ENCODE peak calls at places on chromosomes 2 and 18, in eight cellular contexts. One of them, this sample, is unnamed.

GRCh38 chr2:28665041-28665704 is 86.5 kb upstream of the PPP1CB start:
- DNase-seq in NCI-H774: no peak
- DNase-seq in AG08395: peak
- DNase-seq in foreskin fibroblast: peak
- DNase-seq in AG10803: peak
- DNase-seq in NCI-H69: peak
- DNase-seq in substantia nigra: no peak
- DNase-seq in small intestine: peak
- DNase-seq in this sample: peak

GRCh38 chr2:100320547-100321180 is 1.6 kb downstream of the LONRF2 start:
- DNase-seq in substantia nigra: no peak
- DNase-seq in small intestine: peak
- DNase-seq in AG10803: no peak
- DNase-seq in AG08395: no peak
- DNase-seq in NCI-H69: peak
- DNase-seq in NCI-H774: peak
- DNase-seq in foreskin fibroblast: no peak
- DNase-seq in this sample: no peak

GRCh38 chr2:95056461-95057459 is 31.3 kb downstream of the MAL start:
- DNase-seq in AG08395: peak
- DNase-seq in NCI-H774: no peak
- DNase-seq in NCI-H69: no peak
- DNase-seq in small intestine: no peak
- DNase-seq in foreskin fibroblast: no peak
- DNase-seq in substantia nigra: peak
- DNase-seq in AG10803: no peak
- DNase-seq in this sample: no peak

GRCh38 chr2:69917854-69918253 is 2.9 kb downstream of the MXD1 start:
- DNase-seq in NCI-H69: no peak
- DNase-seq in AG10803: peak
- DNase-seq in AG08395: peak
- DNase-seq in small intestine: peak
- DNase-seq in substantia nigra: no peak
- DNase-seq in foreskin fibroblast: peak
- DNase-seq in NCI-H774: no peak
- DNase-seq in this sample: peak

GRCh38 chr18:621181-621580 is 24.4 kb downstream of the CLUL1 start:
- DNase-seq in foreskin fibroblast: peak
- DNase-seq in NCI-H69: no peak
- DNase-seq in small intestine: no peak
- DNase-seq in AG08395: peak
- DNase-seq in substantia nigra: no peak
- DNase-seq in NCI-H774: no peak
- DNase-seq in AG10803: peak
- DNase-seq in this sample: peak

GRCh38 chr18:59008302-59008974 is 131.2 kb upstream of the SEC11C start:
- DNase-seq in small intestine: no peak
- DNase-seq in NCI-H774: no peak
- DNase-seq in NCI-H69: peak
- DNase-seq in AG08395: peak
- DNase-seq in AG10803: peak
- DNase-seq in foreskin fibroblast: peak
- DNase-seq in substantia nigra: no peak
- DNase-seq in this sample: peak

GRCh38 chr2:237818066-237818473 is 19.5 kb downstream of the RBM44 start:
- DNase-seq in small intestine: no peak
- DNase-seq in foreskin fibroblast: peak
- DNase-seq in AG10803: peak
- DNase-seq in substantia nigra: no peak
- DNase-seq in NCI-H69: no peak
- DNase-seq in AG08395: peak
- DNase-seq in NCI-H774: no peak
- DNase-seq in this sample: peak

GRCh38 chr18:48609820-48610815 is 71.3 kb downstream of the CTIF start:
- DNase-seq in NCI-H69: no peak
- DNase-seq in foreskin fibroblast: peak
- DNase-seq in substantia nigra: no peak
- DNase-seq in NCI-H774: no peak
- DNase-seq in AG10803: peak
- DNase-seq in AG08395: peak
- DNase-seq in small intestine: no peak
- DNase-seq in this sample: peak

GRCh38 chr2:85806358-85807118 is 52.7 kb downstream of the ATOH8 start:
- DNase-seq in AG10803: no peak
- DNase-seq in foreskin fibroblast: no peak
- DNase-seq in AG08395: no peak
- DNase-seq in substantia nigra: no peak
- DNase-seq in small intestine: peak
- DNase-seq in NCI-H69: no peak
- DNase-seq in NCI-H774: no peak
- DNase-seq in this sample: no peak

GRCh38 chr2:112979731-112980130 is 1.9 kb downstream of the IL36G start:
- DNase-seq in substantia nigra: no peak
- DNase-seq in NCI-H69: no peak
- DNase-seq in NCI-H774: no peak
- DNase-seq in foreskin fibroblast: no peak
- DNase-seq in AG08395: no peak
- DNase-seq in AG10803: no peak
- DNase-seq in small intestine: no peak
- DNase-seq in this sample: no peak

GRCh38 chr2:218024871-218025270 is 22.1 kb upstream of the TNS1 start:
- DNase-seq in AG08395: no peak
- DNase-seq in NCI-H69: no peak
- DNase-seq in AG10803: no peak
- DNase-seq in substantia nigra: no peak
- DNase-seq in small intestine: no peak
- DNase-seq in NCI-H774: no peak
- DNase-seq in foreskin fibroblast: no peak
- DNase-seq in this sample: no peak

GRCh38 chr2:168915433-168916328 is 14.6 kb downstream of the G6PC2 start:
- DNase-seq in small intestine: no peak
- DNase-seq in substantia nigra: no peak
- DNase-seq in NCI-H69: peak
- DNase-seq in AG08395: no peak
- DNase-seq in AG10803: no peak
- DNase-seq in foreskin fibroblast: no peak
- DNase-seq in NCI-H774: no peak
- DNase-seq in this sample: no peak

GRCh38 chr2:15311926-15312325 is 249.2 kb downstream of the NBAS start:
- DNase-seq in AG08395: no peak
- DNase-seq in AG10803: no peak
- DNase-seq in NCI-H774: no peak
- DNase-seq in substantia nigra: no peak
- DNase-seq in NCI-H69: no peak
- DNase-seq in small intestine: no peak
- DNase-seq in foreskin fibroblast: no peak
- DNase-seq in this sample: no peak

GRCh38 chr18:68604256-68604655 is 110.7 kb downstream of the TMX3 start:
- DNase-seq in NCI-H774: no peak
- DNase-seq in NCI-H69: no peak
- DNase-seq in AG08395: peak
- DNase-seq in foreskin fibroblast: peak
- DNase-seq in AG10803: peak
- DNase-seq in small intestine: no peak
- DNase-seq in substantia nigra: no peak
- DNase-seq in this sample: peak

GRCh38 chr2:29114841-29115609 is at the start of gene CLIP4:
- DNase-seq in NCI-H69: peak
- DNase-seq in small intestine: peak
- DNase-seq in NCI-H774: no peak
- DNase-seq in AG10803: peak
- DNase-seq in substantia nigra: no peak
- DNase-seq in foreskin fibroblast: peak
- DNase-seq in AG08395: peak
- DNase-seq in this sample: peak

GRCh38 chr2:73037947-73038585 is 33.4 kb downstream of the SFXN5 start:
- DNase-seq in AG10803: no peak
- DNase-seq in NCI-H69: no peak
- DNase-seq in small intestine: no peak
- DNase-seq in NCI-H774: peak
- DNase-seq in substantia nigra: no peak
- DNase-seq in foreskin fibroblast: no peak
- DNase-seq in AG08395: no peak
- DNase-seq in this sample: no peak

GRCh38 chr18:24601624-24602023 is 141.2 kb downstream of the HRH4 start:
- DNase-seq in foreskin fibroblast: no peak
- DNase-seq in AG10803: no peak
- DNase-seq in substantia nigra: no peak
- DNase-seq in small intestine: peak
- DNase-seq in AG08395: no peak
- DNase-seq in NCI-H774: no peak
- DNase-seq in NCI-H69: peak
- DNase-seq in this sample: no peak

GRCh38 chr18:56559044-56559443 is 79.3 kb downstream of the TXNL1 start:
- DNase-seq in small intestine: no peak
- DNase-seq in foreskin fibroblast: no peak
- DNase-seq in NCI-H69: no peak
- DNase-seq in AG08395: no peak
- DNase-seq in substantia nigra: no peak
- DNase-seq in AG10803: no peak
- DNase-seq in NCI-H774: no peak
- DNase-seq in this sample: no peak

GRCh38 chr2:42450136-42450535 is 43.6 kb downstream of the KCNG3 start:
- DNase-seq in NCI-H69: no peak
- DNase-seq in small intestine: no peak
- DNase-seq in AG10803: peak
- DNase-seq in AG08395: peak
- DNase-seq in NCI-H774: no peak
- DNase-seq in substantia nigra: no peak
- DNase-seq in foreskin fibroblast: peak
- DNase-seq in this sample: peak

GRCh38 chr2:31401580-31401979 is 13.0 kb downstream of the XDH start:
- DNase-seq in NCI-H69: no peak
- DNase-seq in AG10803: peak
- DNase-seq in small intestine: no peak
- DNase-seq in NCI-H774: no peak
- DNase-seq in AG08395: peak
- DNase-seq in substantia nigra: no peak
- DNase-seq in foreskin fibroblast: peak
- DNase-seq in this sample: peak

GRCh38 chr2:197159681-197160211 is 150.8 kb downstream of the ANKRD44 start:
- DNase-seq in NCI-H69: no peak
- DNase-seq in substantia nigra: no peak
- DNase-seq in NCI-H774: no peak
- DNase-seq in small intestine: no peak
- DNase-seq in AG08395: no peak
- DNase-seq in foreskin fibroblast: peak
- DNase-seq in AG10803: peak
- DNase-seq in this sample: no peak

GRCh38 chr18:58527116-58528010 is 101.5 kb downstream of the ALPK2 start:
- DNase-seq in NCI-H774: no peak
- DNase-seq in NCI-H69: peak
- DNase-seq in foreskin fibroblast: no peak
- DNase-seq in substantia nigra: no peak
- DNase-seq in AG08395: peak
- DNase-seq in AG10803: peak
- DNase-seq in small intestine: peak
- DNase-seq in this sample: peak

GRCh38 chr2:120272763-120273481 is 20.3 kb downstream of the RALB start:
- DNase-seq in AG08395: no peak
- DNase-seq in NCI-H774: no peak
- DNase-seq in substantia nigra: no peak
- DNase-seq in foreskin fibroblast: peak
- DNase-seq in AG10803: no peak
- DNase-seq in small intestine: no peak
- DNase-seq in NCI-H69: no peak
- DNase-seq in this sample: no peak

GRCh38 chr2:119700866-119701265 is 21.9 kb downstream of the TMEM177 start:
- DNase-seq in small intestine: no peak
- DNase-seq in AG10803: no peak
- DNase-seq in substantia nigra: no peak
- DNase-seq in NCI-H69: no peak
- DNase-seq in NCI-H774: no peak
- DNase-seq in foreskin fibroblast: no peak
- DNase-seq in AG08395: no peak
- DNase-seq in this sample: no peak

GRCh38 chr2:25177369-25177641 is 8.9 kb upstream of the POMC start:
- DNase-seq in NCI-H69: no peak
- DNase-seq in small intestine: no peak
- DNase-seq in AG10803: no peak
- DNase-seq in NCI-H774: no peak
- DNase-seq in AG08395: no peak
- DNase-seq in substantia nigra: no peak
- DNase-seq in foreskin fibroblast: no peak
- DNase-seq in this sample: no peak

GRCh38 chr2:33321236-33321731 is 155.2 kb upstream of the RASGRP3 start:
- DNase-seq in AG10803: peak
- DNase-seq in substantia nigra: no peak
- DNase-seq in NCI-H69: no peak
- DNase-seq in NCI-H774: no peak
- DNase-seq in small intestine: no peak
- DNase-seq in AG08395: peak
- DNase-seq in foreskin fibroblast: peak
- DNase-seq in this sample: peak

GRCh38 chr2:223396993-223397392 is 205.2 kb downstream of the SCG2 start:
- DNase-seq in NCI-H69: no peak
- DNase-seq in small intestine: no peak
- DNase-seq in AG08395: no peak
- DNase-seq in substantia nigra: no peak
- DNase-seq in foreskin fibroblast: peak
- DNase-seq in AG10803: no peak
- DNase-seq in NCI-H774: no peak
- DNase-seq in this sample: no peak

GRCh38 chr18:75089748-75090327 is 119.1 kb downstream of the PTGR3 start:
- DNase-seq in substantia nigra: no peak
- DNase-seq in NCI-H774: no peak
- DNase-seq in NCI-H69: no peak
- DNase-seq in AG10803: no peak
- DNase-seq in AG08395: no peak
- DNase-seq in foreskin fibroblast: no peak
- DNase-seq in small intestine: no peak
- DNase-seq in this sample: no peak

GRCh38 chr2:128451636-128452411 is 133.2 kb upstream of the HS6ST1 start:
- DNase-seq in AG08395: no peak
- DNase-seq in NCI-H774: no peak
- DNase-seq in AG10803: no peak
- DNase-seq in small intestine: no peak
- DNase-seq in NCI-H69: no peak
- DNase-seq in substantia nigra: no peak
- DNase-seq in foreskin fibroblast: no peak
- DNase-seq in this sample: no peak

GRCh38 chr2:98821629-98822135 is 90.8 kb upstream of the MGAT4A start:
- DNase-seq in NCI-H774: no peak
- DNase-seq in small intestine: no peak
- DNase-seq in AG08395: no peak
- DNase-seq in foreskin fibroblast: no peak
- DNase-seq in AG10803: no peak
- DNase-seq in NCI-H69: no peak
- DNase-seq in substantia nigra: no peak
- DNase-seq in this sample: no peak

GRCh38 chr2:146131048-146131447 is 1611.1 kb upstream of the ZEB2 start:
- DNase-seq in foreskin fibroblast: no peak
- DNase-seq in substantia nigra: no peak
- DNase-seq in NCI-H774: no peak
- DNase-seq in small intestine: no peak
- DNase-seq in NCI-H69: no peak
- DNase-seq in AG08395: no peak
- DNase-seq in AG10803: no peak
- DNase-seq in this sample: no peak

GRCh38 chr2:25606892-25607291 is 66.5 kb downstream of the DTNB start:
- DNase-seq in small intestine: peak
- DNase-seq in NCI-H69: peak
- DNase-seq in AG08395: peak
- DNase-seq in NCI-H774: no peak
- DNase-seq in substantia nigra: no peak
- DNase-seq in AG10803: peak
- DNase-seq in foreskin fibroblast: peak
- DNase-seq in this sample: peak